ENCODE peak calls at places on chromosomes 7 and 10, in five cellular contexts. A is RWPE1, B is mesothelial cell of epicardium, H is lower leg skin, L is upper lobe of right lung. I is an unnamed sample.

GRCh38 chr10:132001238-132001977 is 19.7 kb upstream of the BNIP3 start:
- DNase-seq in B (no peak), L (peak; percentile 79), A (no peak), H (peak; percentile 70), I (no peak)

GRCh38 chr7:99642099-99642498 is 25.4 kb downstream of the ZSCAN25 start:
- DNase-seq in L (no peak), B (no peak), A (no peak), H (no peak), I (no peak)

GRCh38 chr7:37320140-37320839 is 128.4 kb downstream of the ELMO1 start:
- DNase-seq in A (no peak), H (no peak), B (no peak), L (no peak), I (no peak)

GRCh38 chr10:17181751-17182150 is 19.7 kb downstream of the TRDMT1 start:
- DNase-seq in A (no peak), H (no peak), L (peak; percentile 72), B (no peak), I (no peak)

GRCh38 chr7:23893942-23894890 is 184.2 kb downstream of the STK31 start:
- DNase-seq in B (no peak), A (no peak), L (no peak), H (no peak), I (no peak)

GRCh38 chr7:102424787-102425218 is 8.6 kb upstream of the ORAI2 start:
- DNase-seq in A (no peak), B (no peak), L (peak; percentile 76), H (no peak), I (no peak)

GRCh38 chr7:100585511-100586265 is at the start of gene LRCH4:
- DNase-seq in B (no peak), L (peak; percentile 88), A (peak; percentile 82), H (peak; percentile 94), I (no peak)

GRCh38 chr7:30682131-30683083 is at the start of gene CRHR2:
- DNase-seq in L (peak; percentile 73), H (no peak), A (no peak), B (no peak), I (no peak)

GRCh38 chr7:50389961-50390360 is 60.2 kb downstream of the FIGNL1 start:
- DNase-seq in H (no peak), A (no peak), B (no peak), L (no peak), I (no peak)

GRCh38 chr10:99682032-99682431 is 22.7 kb downstream of the ENTPD7 start:
- DNase-seq in B (no peak), L (no peak), H (no peak), A (no peak), I (no peak)

GRCh38 chr7:23530355-23530754 is 1.4 kb downstream of the TRA2A start:
- DNase-seq in L (no peak), H (no peak), B (no peak), A (peak; percentile 45), I (no peak)

GRCh38 chr7:34061175-34061574 is 155.8 kb downstream of the BMPER start:
- DNase-seq in H (no peak), L (no peak), B (no peak), A (peak; percentile 61), I (no peak)

GRCh38 chr10:99431190-99431549 is 746 bp upstream of the GOT1 start:
- DNase-seq in A (peak; percentile 44), L (peak; percentile 85), H (peak; percentile 95), B (peak; percentile 19), I (no peak)

GRCh38 chr10:98414932-98415709 is at the start of gene PYROXD2:
- DNase-seq in A (peak; percentile 99), L (peak; percentile 95), B (peak; percentile 86), H (peak; percentile 97), I (peak; percentile 93)

GRCh38 chr10:114337510-114338462 is 66.5 kb downstream of the AFAP1L2 start:
- DNase-seq in L (no peak), H (no peak), A (no peak), B (no peak), I (no peak)

GRCh38 chr7:82393821-82394220 is 49.8 kb downstream of the CACNA2D1 start:
- DNase-seq in A (no peak), B (no peak), L (no peak), H (no peak), I (no peak)

GRCh38 chr10:49279015-49279880 is 19.7 kb upstream of the C10orf71 start:
- DNase-seq in A (no peak), B (no peak), H (peak; percentile 56), L (no peak), I (peak; percentile 42)

GRCh38 chr10:17984056-17984455 is 32.3 kb downstream of the SLC39A12 start:
- DNase-seq in L (no peak), H (no peak), A (no peak), B (no peak), I (no peak)

GRCh38 chr10:109962247-109962646 is 38.9 kb upstream of the XPNPEP1 start:
- DNase-seq in H (no peak), L (no peak), B (no peak), A (no peak), I (no peak)

GRCh38 chr7:112866424-112866823 is 76.2 kb upstream of the TMEM168 start:
- DNase-seq in B (no peak), H (no peak), A (no peak), L (no peak), I (no peak)

GRCh38 chr10:97320480-97321031 is 1.5 kb downstream of the FRAT1 start:
- DNase-seq in B (no peak), H (peak; percentile 85), L (peak; percentile 70), A (no peak), I (no peak)

GRCh38 chr7:110835209-110835608 is 255.7 kb upstream of the LRRN3 start:
- DNase-seq in H (no peak), B (no peak), L (no peak), A (no peak), I (no peak)

GRCh38 chr10:53230651-53231050 is 458.1 kb upstream of the MBL2 start:
- DNase-seq in A (no peak), L (no peak), B (no peak), H (no peak), I (no peak)

GRCh38 chr10:1142596-1142995 is 86.4 kb downstream of the WDR37 start:
- DNase-seq in H (peak; percentile 7), L (no peak), A (no peak), B (no peak), I (peak; percentile 48)

GRCh38 chr10:58920655-58921003 is 255.8 kb upstream of the PHYHIPL start:
- DNase-seq in A (no peak), H (no peak), B (no peak), L (no peak), I (no peak)

GRCh38 chr10:21694646-21695045 is 160.6 kb downstream of the MLLT10 start:
- DNase-seq in A (no peak), H (no peak), L (no peak), B (no peak), I (no peak)

GRCh38 chr7:122143376-122143750 is 686 bp downstream of the AASS start:
- DNase-seq in B (peak; percentile 21), A (no peak), H (peak; percentile 88), L (no peak), I (no peak)

GRCh38 chr7:44388089-44388970 is 62.9 kb upstream of the CAMK2B start:
- DNase-seq in B (no peak), A (no peak), H (peak; percentile 42), L (no peak), I (peak; percentile 72)

GRCh38 chr7:15399446-15399845 is 162.4 kb downstream of the AGMO start:
- DNase-seq in A (no peak), H (no peak), B (no peak), L (no peak), I (no peak)

GRCh38 chr7:29864668-29865067 is 58.4 kb downstream of the WIPF3 start:
- DNase-seq in B (no peak), H (no peak), L (no peak), A (no peak), I (no peak)

GRCh38 chr10:82827901-82828300 is 952.9 kb downstream of the NRG3 start:
- DNase-seq in A (no peak), L (no peak), H (no peak), B (no peak), I (no peak)

DNA sequence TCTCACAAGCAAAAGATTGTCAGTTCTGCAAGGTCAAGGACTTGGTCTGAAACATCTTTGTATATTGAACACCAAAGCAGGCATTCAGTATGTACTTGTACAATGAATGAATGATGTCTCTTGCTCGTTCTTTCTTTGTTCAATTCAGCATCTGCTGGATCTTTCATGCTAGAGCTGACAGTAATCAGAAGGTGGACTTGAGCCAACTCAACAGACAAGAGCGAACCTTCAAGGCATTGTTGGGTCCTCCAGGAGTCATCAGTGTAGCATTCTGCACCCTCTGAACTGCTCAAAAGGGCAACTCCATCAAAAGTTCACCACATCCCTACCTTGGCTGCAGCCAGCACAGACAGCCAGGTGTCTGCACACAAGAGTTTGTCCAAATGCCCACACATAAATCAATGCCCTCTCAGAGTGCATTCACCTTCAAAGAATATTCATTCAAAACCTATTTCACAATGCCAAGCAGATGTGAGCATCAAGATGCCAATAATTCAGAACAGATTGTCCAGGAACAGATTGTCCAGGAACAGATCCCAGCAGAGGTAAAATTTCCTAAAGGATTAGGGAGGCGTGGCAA is 386.7 kb downstream of the CALN1 start:
- DNase-seq in H (peak; percentile 6), L (no peak), A (no peak), B (no peak), I (peak; percentile 36)
- TF ChIP-seq CTCF in H (no peak), L (no peak), A (no peak), B (no peak), I (no peak)

GRCh38 chr10:129894721-129895120 is 69.4 kb downstream of the EBF3 start:
- DNase-seq in B (no peak), A (no peak), L (no peak), H (no peak), I (no peak)
- TF ChIP-seq CTCF in B (no peak), A (no peak), L (no peak), H (no peak), I (no peak)

DNA sequence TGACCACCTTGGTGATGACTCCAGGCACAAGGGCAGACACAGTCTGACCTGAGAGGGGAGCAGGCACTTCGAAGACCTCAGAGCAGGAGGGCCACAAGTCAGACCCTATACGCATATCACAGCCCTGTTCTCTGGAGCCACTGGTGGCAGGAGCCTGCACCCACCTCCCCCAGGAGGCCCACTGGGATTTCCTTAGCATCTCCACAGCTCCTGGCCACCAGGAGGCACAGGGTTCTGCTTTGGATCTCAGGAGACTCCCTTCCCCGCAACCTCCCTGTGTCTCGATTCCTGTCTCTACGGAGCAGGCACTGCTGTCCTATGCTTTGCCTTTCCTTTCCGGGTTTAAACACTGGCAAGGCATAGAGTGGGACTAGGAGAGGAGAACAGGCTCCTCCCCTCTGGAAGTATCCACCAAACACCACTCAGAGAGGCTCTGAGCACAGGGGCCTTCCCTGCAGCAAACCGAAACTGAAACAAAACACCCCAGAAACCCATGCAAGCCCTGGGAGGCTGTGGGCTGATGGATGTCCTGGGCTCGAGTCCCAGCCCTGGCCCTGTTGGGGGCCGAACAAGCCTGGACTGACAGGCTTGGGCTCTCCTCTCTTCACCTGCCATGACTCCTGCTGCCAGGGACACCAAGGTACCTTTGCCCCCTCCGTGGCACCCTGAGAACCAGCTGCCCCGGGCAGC is 166.3 kb downstream of the NEURL1 start:
- DNase-seq in H (no peak), B (no peak), A (no peak), L (peak; percentile 77), I (peak; percentile 88)
- TF ChIP-seq CTCF in H (no peak), B (no peak), A (no peak), L (no peak), I (peak; percentile 33)

GRCh38 chr7:45897042-45897690 is 8.9 kb downstream of the IGFBP1 start:
- DNase-seq in A (no peak), B (no peak), L (no peak), H (no peak), I (no peak)

GRCh38 chr7:45898241-45898640 is 10.0 kb downstream of the IGFBP1 start:
- DNase-seq in H (no peak), B (no peak), L (no peak), A (no peak), I (no peak)

GRCh38 chr7:45901566-45901965 is 13.3 kb downstream of the IGFBP1 start:
- DNase-seq in B (no peak), A (no peak), L (no peak), H (no peak), I (no peak)

GRCh38 chr7:45902820-45903219 is 14.5 kb downstream of the IGFBP1 start:
- DNase-seq in H (no peak), L (no peak), A (no peak), B (no peak), I (no peak)
- TF ChIP-seq CTCF in H (no peak), L (no peak), A (no peak), B (no peak), I (no peak)